ENCODE peak calls at places on chromosomes 16 and 17, in nine cellular contexts. A is AG08395; H is HT1080; Z is stimulated activated CD8-positive, alpha-beta memory T cell treated with anti-CD3 and anti-CD28 coated beads, Interleukin-4, amount 100 ng/mL, for 4 hours; V is T-cell; J is NCI-H510A; O is head of caudate nucleus; M is lung; E is activated CD4-positive, CD25-positive, alpha-beta regulatory T cell treated with anti-CD3 and anti-CD28 coated beads, Interleukin-2, amount 50 U/mL, for 16 hours. I is an unnamed sample.

GRCh38 chr17:58344791-58345157 is 7.2 kb downstream of the SUPT4H1 start:
- DNase-seq in H (no peak), E (no peak), J (no peak), O (no peak), Z (no peak), V (peak; percentile 62), M (no peak), A (no peak), I (no peak)

GRCh38 chr17:48374650-48375230 is 55.3 kb downstream of the SKAP1 start:
- DNase-seq in H (peak; percentile 8), J (peak; percentile 51), M (no peak), E (no peak), O (no peak), Z (no peak), V (no peak), A (no peak), I (no peak)

GRCh38 chr17:10616502-10617119 is 40.5 kb downstream of the MYH3 start:
- DNase-seq in M (peak; percentile 77), H (peak; percentile 70), J (peak; percentile 21), A (peak; percentile 84), O (peak; percentile 82), Z (peak; percentile 54), E (peak; percentile 45), V (peak; percentile 42), I (peak; percentile 92)

GRCh38 chr16:67260426-67261063 is 11.8 kb downstream of the SLC9A5 start:
- DNase-seq in V (no peak), M (no peak), H (peak; percentile 58), O (peak; percentile 46), J (no peak), Z (no peak), E (no peak), A (peak; percentile 63), I (peak; percentile 24)

GRCh38 chr16:53043986-53044571 is 8.6 kb downstream of the CHD9NB start:
- DNase-seq in M (no peak), V (no peak), H (peak; percentile 23), O (no peak), Z (no peak), A (no peak), E (no peak), J (no peak), I (peak; percentile 69)

GRCh38 chr16:8523932-8524331 is 66.4 kb downstream of the TMEM114 start:
- DNase-seq in H (no peak), E (no peak), V (no peak), J (no peak), O (no peak), M (no peak), A (no peak), Z (no peak), I (no peak)

GRCh38 chr16:79613009-79613408 is 12.5 kb upstream of the MAF start:
- DNase-seq in V (no peak), A (no peak), E (no peak), M (no peak), H (peak; percentile 32), O (no peak), Z (no peak), J (no peak), I (no peak)

GRCh38 chr16:75323928-75324327 is 72.5 kb upstream of the BCAR1 start:
- DNase-seq in Z (no peak), A (no peak), M (no peak), V (no peak), E (no peak), J (no peak), H (no peak), O (no peak), I (no peak)

GRCh38 chr16:50265260-50265659 is 1.1 kb upstream of the ADCY7 start:
- DNase-seq in M (no peak), V (no peak), E (no peak), A (no peak), J (peak; percentile 70), H (peak; percentile 34), Z (no peak), O (no peak), I (no peak)

GRCh38 chr17:59001158-59001814 is 105.4 kb downstream of the TRIM37 start:
- DNase-seq in O (no peak), J (no peak), Z (peak; percentile 37), A (no peak), H (peak; percentile 60), M (peak; percentile 57), V (peak; percentile 63), E (peak; percentile 61), I (peak; percentile 61)

GRCh38 chr17:43787728-43788127 is 7.5 kb downstream of the CFAP97D1 start:
- DNase-seq in A (no peak), H (no peak), O (no peak), Z (no peak), J (no peak), M (no peak), V (no peak), E (no peak), I (no peak)

GRCh38 chr16:30723725-30724355 is 24.4 kb upstream of the PHKG2 start:
- DNase-seq in E (no peak), H (no peak), V (no peak), J (no peak), M (no peak), Z (no peak), O (no peak), A (no peak), I (no peak)

GRCh38 chr17:44122825-44123355 is 551 bp downstream of the HDAC5 start:
- DNase-seq in J (no peak), O (no peak), Z (no peak), M (no peak), E (no peak), H (no peak), A (no peak), V (no peak), I (no peak)

GRCh38 chr17:33716937-33717336 is 423.8 kb upstream of the ASIC2 start:
- DNase-seq in H (no peak), E (no peak), A (no peak), J (no peak), Z (no peak), M (no peak), O (no peak), V (no peak), I (no peak)

GRCh38 chr17:45310380-45311324 is 6.2 kb downstream of the MAP3K14 start:
- DNase-seq in A (no peak), M (no peak), J (peak; percentile 33), O (no peak), Z (no peak), E (no peak), V (no peak), H (no peak), I (no peak)

GRCh38 chr17:28963212-28963611 is 11.9 kb upstream of the PHF12 start:
- DNase-seq in Z (no peak), M (no peak), A (no peak), H (no peak), J (no peak), V (no peak), O (no peak), E (no peak), I (no peak)

GRCh38 chr17:74332763-74333220 is 6.8 kb downstream of the KIF19 start:
- DNase-seq in M (no peak), V (no peak), J (peak; percentile 97), A (no peak), Z (no peak), O (no peak), E (no peak), H (no peak), I (no peak)

GRCh38 chr16:69350536-69351133 is 951 bp downstream of the TMED6 start:
- DNase-seq in E (no peak), A (no peak), O (no peak), J (no peak), V (no peak), M (no peak), Z (no peak), H (no peak), I (no peak)

GRCh38 chr17:2560658-2561057 is 32.8 kb upstream of the PAFAH1B1 start:
- DNase-seq in O (no peak), M (no peak), A (no peak), V (no peak), E (no peak), Z (no peak), H (no peak), J (no peak), I (no peak)